ENCODE peak calls at places on chromosomes 2 and 18, in four cellular contexts. F, U, W and I are unnamed samples.

GRCh38 chr2:85009019-85009618 is 38.2 kb downstream of the KCMF1 start:
- DNase-seq in F (no peak), U (no peak), W (no peak), I (no peak)

GRCh38 chr2:168482245-168482644 is 26.2 kb downstream of the CERS6 start:
- DNase-seq in F (no peak), U (no peak), W (no peak), I (no peak)

GRCh38 chr18:77000527-77000926 is 132.1 kb downstream of the MBP start:
- DNase-seq in F (peak), U (peak), W (peak), I (no peak)

GRCh38 chr2:177758591-177759371 is 313.8 kb downstream of the PDE11A start:
- DNase-seq in F (peak), U (no peak), W (no peak), I (no peak)

GRCh38 chr2:217978536-217979150 is 24.2 kb downstream of the TNS1 start:
- DNase-seq in F (no peak), U (no peak), W (no peak), I (no peak)

GRCh38 chr2:238887616-238888015 is 39.7 kb downstream of the TWIST2 start:
- DNase-seq in F (no peak), U (no peak), W (no peak), I (no peak)

GRCh38 chr2:88666576-88666975 is 24.9 kb upstream of the RPIA start:
- DNase-seq in F (no peak), U (no peak), W (no peak), I (peak)

GRCh38 chr2:45001629-45002385 is 7.4 kb downstream of the SIX2 start:
- DNase-seq in F (no peak), U (no peak), W (no peak), I (no peak)

GRCh38 chr2:186561467-186562208 is 28.2 kb upstream of the ITGAV start:
- DNase-seq in F (no peak), U (no peak), W (no peak), I (no peak)

GRCh38 chr18:245282-245847 is 22.5 kb downstream of the THOC1 start:
- DNase-seq in F (no peak), U (no peak), W (no peak), I (no peak)

GRCh38 chr2:239926587-239927234 is 98.4 kb downstream of the NDUFA10 start:
- DNase-seq in F (no peak), U (no peak), W (no peak), I (no peak)

GRCh38 chr2:200929334-200930249 is 33.9 kb downstream of the ORC2 start:
- DNase-seq in F (no peak), U (no peak), W (no peak), I (no peak)

GRCh38 chr18:9477509-9477908 is 2.2 kb downstream of the RALBP1 start:
- DNase-seq in F (no peak), U (no peak), W (no peak), I (no peak)

GRCh38 chr2:74032909-74033261 is 48.2 kb downstream of the TET3 start:
- DNase-seq in F (no peak), U (no peak), W (no peak), I (no peak)

GRCh38 chr2:236607471-236608307 is 38.1 kb downstream of the ACKR3 start:
- DNase-seq in F (no peak), U (no peak), W (no peak), I (peak)

GRCh38 chr2:30362468-30363081 is 84.5 kb upstream of the LCLAT1 start:
- DNase-seq in F (no peak), U (no peak), W (no peak), I (no peak)